ENCODE peak calls at places on chromosomes 12 and 14, in eight cellular contexts. X, Y, T, W, J, L, S and I are unnamed samples. For H3K9me3, the result is how much of the 10 kb centered on the place peaks cover.

GRCh38 chr12:29516431-29516875 is 19.0 kb upstream of the OVCH1 start:
- DNase-seq in S (no peak), L (peak), Y (peak), X (no peak), W (no peak), J (no peak), T (peak), I (peak)

GRCh38 chr12:116954700-116955381 is 44.1 kb downstream of the FBXW8 start:
- DNase-seq in Y (no peak), L (no peak), J (no peak), S (no peak), W (no peak), T (no peak), X (no peak), I (no peak)

GRCh38 chr12:80442426-80443222 is 1.4 kb upstream of the PTPRQ start:
- DNase-seq in T (peak), L (peak), X (no peak), W (peak), S (no peak), Y (no peak), J (peak), I (peak)

GRCh38 chr12:67766370-67766769 is 117.8 kb downstream of the DYRK2 start:
- DNase-seq in T (peak), W (no peak), Y (peak), L (peak), J (no peak), X (no peak), S (no peak), I (peak)

GRCh38 chr12:38384816-38385491 is 68.4 kb downstream of the ALG10B start:
- DNase-seq in S (no peak), J (peak), W (peak), Y (no peak), L (peak), X (no peak), T (peak), I (no peak)

GRCh38 chr14:93923586-93923985 is 3.6 kb upstream of the FAM181A start:
- DNase-seq in X (no peak), T (no peak), J (no peak), S (no peak), W (no peak), Y (no peak), L (no peak), I (no peak)

GRCh38 chr14:86782092-86782580 is 1210.8 kb downstream of the GALC start:
- DNase-seq in X (no peak), J (no peak), S (no peak), L (no peak), T (no peak), Y (no peak), W (no peak), I (no peak)

GRCh38 chr12:51246254-51246853 is 7.7 kb downstream of the DAZAP2 start:
- DNase-seq in Y (peak), W (no peak), L (no peak), J (no peak), T (no peak), S (peak), X (no peak), I (peak)

GRCh38 chr12:119678459-119678858 is 10.5 kb downstream of the PRKAB1 start:
- DNase-seq in T (no peak), L (no peak), W (no peak), J (no peak), Y (no peak), X (no peak), S (no peak), I (peak)

GRCh38 chr14:94685166-94685581 is 73.0 kb downstream of the SERPINA3 start:
- DNase-seq in W (peak), Y (no peak), T (no peak), X (no peak), L (no peak), J (no peak), S (no peak), I (no peak)

GRCh38 chr12:30795660-30796507 is 41.1 kb upstream of the CAPRIN2 start:
- DNase-seq in T (peak), X (peak), W (peak), J (peak), Y (peak), L (peak), S (no peak), I (peak)

GRCh38 chr12:92538970-92539749 is 163.6 kb upstream of the PLEKHG7 start:
- DNase-seq in S (peak), X (peak), L (peak), W (no peak), J (peak), Y (peak), T (peak), I (peak)

GRCh38 chr12:94305293-94305957 is 154.2 kb downstream of the CEP83 start:
- DNase-seq in L (no peak), T (no peak), S (no peak), Y (peak), W (peak), J (no peak), X (no peak), I (peak)

GRCh38 chr14:22545842-22546721 is 42.9 kb downstream of the DAD1 start:
- DNase-seq in W (no peak), S (no peak), J (peak), Y (peak), T (peak), X (no peak), L (no peak), I (peak)

GRCh38 chr12:28497889-28498411 is 307.7 kb downstream of the CCDC91 start:
- DNase-seq in S (no peak), J (no peak), Y (peak), T (peak), X (peak), L (peak), W (no peak), I (peak)

GRCh38 chr14:103512701-103513611 is 9.7 kb downstream of the CKB start:
- DNase-seq in L (peak), S (no peak), T (peak), W (no peak), Y (peak), X (no peak), J (peak), I (peak)

GRCh38 chr14:95524706-95525512 is 8.5 kb upstream of the SYNE3 start:
- DNase-seq in S (no peak), W (peak), L (peak), X (peak), T (peak), J (no peak), Y (peak), I (no peak)

GRCh38 chr14:90518941-90519256 is 122.1 kb downstream of the CALM1 start:
- DNase-seq in L (no peak), X (peak), T (peak), W (peak), Y (peak), S (peak), J (peak), I (no peak)

GRCh38 chr14:96158735-96159134 is 45.9 kb upstream of the BDKRB2 start:
- DNase-seq in X (no peak), W (no peak), S (no peak), J (no peak), Y (no peak), T (no peak), L (no peak), I (no peak)

GRCh38 chr12:56338643-56339422 is at the start of gene IL23A:
- DNase-seq in W (no peak), L (peak), Y (peak), S (peak), T (peak), J (peak), X (no peak), I (peak)

GRCh38 chr12:63008372-63008771 is 73.4 kb upstream of the PPM1H start:
- DNase-seq in X (no peak), W (no peak), Y (no peak), L (no peak), J (no peak), T (no peak), S (no peak), I (no peak)

GRCh38 chr14:79543966-79544365 is 667.3 kb downstream of the DIO2 start:
- DNase-seq in X (no peak), W (no peak), Y (peak), J (peak), S (no peak), L (no peak), T (peak), I (peak)

GRCh38 chr12:56120158-56120846 is 2.2 kb downstream of the ZC3H10 start:
- DNase-seq in W (no peak), S (no peak), X (no peak), Y (no peak), L (peak), J (no peak), T (peak), I (peak)

GRCh38 chr12:60093428-60093827 is 497.6 kb downstream of the SLC16A7 start:
- DNase-seq in T (no peak), W (no peak), S (no peak), L (peak), Y (peak), J (no peak), X (no peak), I (no peak)

GRCh38 chr12:46702581-46703344 is 123.0 kb downstream of the SLC38A4 start:
- DNase-seq in W (no peak), Y (peak), L (peak), T (no peak), S (no peak), X (no peak), J (no peak), I (peak)

GRCh38 chr12:105740970-105741725 is 397.6 kb downstream of the NUAK1 start:
- DNase-seq in S (no peak), X (no peak), T (peak), J (peak), W (no peak), L (no peak), Y (peak), I (no peak)

GRCh38 chr12:97837401-97837800 is 374.8 kb downstream of the RMST start:
- DNase-seq in L (peak), T (peak), S (no peak), W (no peak), Y (peak), X (no peak), J (peak), I (peak)

GRCh38 chr14:64656986-64657385 is 47.2 kb upstream of the PLEKHG3 start:
- DNase-seq in W (no peak), Y (peak), X (no peak), S (no peak), L (peak), J (no peak), T (no peak), I (no peak)

GRCh38 chr12:2180737-2181082 is 127.9 kb downstream of the CACNA1C start:
- DNase-seq in Y (no peak), X (no peak), S (no peak), T (no peak), W (no peak), J (no peak), L (no peak), I (no peak)

GRCh38 chr12:76863005-76863670 is 15.7 kb downstream of the CSRP2 start:
- DNase-seq in T (no peak), W (no peak), Y (peak), L (no peak), X (no peak), J (no peak), S (no peak), I (peak)
- TF ChIP-seq EZH2 in T (no peak), W (no peak), Y (no peak), L (no peak), X (no peak), J (no peak), S (no peak), I (no peak)

GRCh38 chr12:84974177-84974815 is 61.7 kb upstream of the SLC6A15 start:
- DNase-seq in Y (peak), W (no peak), L (no peak), J (no peak), T (no peak), X (no peak), S (no peak), I (no peak)
- H2AFZ ChIP-seq in Y (no peak), W (no peak), L (no peak), J (no peak), T (no peak), X (no peak), S (no peak), I (no peak)

DNA sequence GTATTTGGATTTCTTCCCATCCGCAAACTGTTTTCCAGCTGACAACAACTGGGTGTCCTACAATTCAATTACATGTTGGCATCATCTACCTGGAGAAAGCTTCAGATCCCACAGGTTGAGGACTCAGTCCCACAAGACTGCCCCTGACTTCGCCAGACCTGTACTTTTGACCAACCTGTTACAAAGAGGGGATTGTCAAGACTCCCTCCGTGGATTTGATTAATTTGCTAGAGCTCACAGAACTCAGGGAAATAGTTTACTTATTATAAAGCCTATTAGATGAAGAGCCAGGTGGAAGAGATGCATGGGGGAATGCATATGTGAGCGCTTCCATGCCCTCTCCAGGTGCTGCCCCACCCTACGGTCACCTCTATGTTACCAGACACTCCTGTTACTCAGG is 14.6 kb downstream of the RESF1 start:
- DNase-seq in J (no peak), X (no peak), L (no peak), Y (no peak), W (no peak), T (no peak), S (no peak), I (no peak)
- H3K9me3 ChIP-seq in J (under half), X (under half), L (under half), Y (under half), W (under half), T (under half), S (half or more), I (under half)

GRCh38 chr14:74240794-74241610 is 1.8 kb downstream of the VSX2 start:
- DNase-seq in W (no peak), L (no peak), Y (peak), S (no peak), J (no peak), T (no peak), X (no peak), I (no peak)
- TF ChIP-seq EZH2 in W (no peak), L (peak), Y (no peak), S (no peak), J (peak), T (peak), X (no peak), I (peak)

DNA sequence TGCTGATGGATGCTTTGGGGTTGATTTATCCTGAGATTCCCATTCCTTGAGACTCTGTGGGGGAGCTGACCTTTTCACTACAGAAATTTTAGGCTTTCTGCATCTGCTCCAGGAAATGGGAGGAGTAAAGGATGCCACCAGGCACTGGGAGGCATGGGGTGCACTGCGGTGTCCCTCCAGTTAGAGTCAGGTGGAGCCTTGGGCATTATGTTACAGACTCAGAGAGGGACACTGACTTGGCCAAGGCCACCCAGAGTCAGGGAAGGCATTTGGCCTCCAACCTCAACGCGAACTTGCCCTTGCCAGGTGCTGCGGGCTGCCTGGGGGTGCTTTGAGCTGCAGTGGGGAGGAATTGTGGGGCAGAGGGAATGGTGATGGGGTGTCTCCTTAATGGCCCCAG is 58.0 kb upstream of the TBX3 start:
- DNase-seq in T (no peak), X (no peak), Y (no peak), L (no peak), W (no peak), J (no peak), S (no peak), I (no peak)
- H2AFZ ChIP-seq in T (no peak), X (no peak), Y (no peak), L (no peak), W (no peak), J (no peak), S (no peak), I (no peak)

GRCh38 chr12:21334100-21334499 is 617 bp downstream of the SLCO1A2 start:
- DNase-seq in S (no peak), W (no peak), X (no peak), J (no peak), L (no peak), T (no peak), Y (no peak), I (no peak)

GRCh38 chr12:21336656-21337055 is 1.9 kb upstream of the SLCO1A2 start:
- DNase-seq in W (peak), T (no peak), L (no peak), J (no peak), S (no peak), Y (no peak), X (no peak), I (no peak)

GRCh38 chr12:21328578-21328977 is 6.1 kb downstream of the SLCO1A2 start:
- DNase-seq in W (no peak), X (no peak), S (no peak), T (no peak), J (no peak), Y (no peak), L (no peak), I (no peak)

GRCh38 chr12:21334771-21335325 is at the start of gene SLCO1A2:
- DNase-seq in J (no peak), L (no peak), T (no peak), S (no peak), X (no peak), W (no peak), Y (no peak), I (no peak)

GRCh38 chr12:21330682-21331253 is 3.9 kb downstream of the SLCO1A2 start:
- DNase-seq in Y (no peak), L (no peak), J (no peak), S (no peak), X (peak), T (peak), W (no peak), I (peak)
- H3K9me3 ChIP-seq in Y (under half), L (under half), J (under half), S (under half), X (under half), T (under half), W (half or more), I (under half)

GRCh38 chr12:114440450-114441383 is 34.8 kb upstream of the TBX5 start:
- DNase-seq in T (no peak), L (no peak), J (no peak), W (no peak), X (no peak), Y (peak), S (no peak), I (no peak)

GRCh38 chr12:114439306-114439705 is 33.4 kb upstream of the TBX5 start:
- DNase-seq in W (no peak), S (no peak), X (no peak), L (no peak), Y (peak), T (no peak), J (peak), I (no peak)

GRCh38 chr12:114438635-114439256 is 32.8 kb upstream of the TBX5 start:
- DNase-seq in Y (peak), J (no peak), W (no peak), L (no peak), X (no peak), T (no peak), S (no peak), I (no peak)

GRCh38 chr12:114443607-114444421 is 37.9 kb upstream of the TBX5 start:
- DNase-seq in L (no peak), S (no peak), J (no peak), W (no peak), Y (no peak), T (no peak), X (no peak), I (no peak)

GRCh38 chr12:114439833-114440449 is 34.0 kb upstream of the TBX5 start:
- DNase-seq in X (no peak), Y (peak), W (no peak), J (peak), T (no peak), L (no peak), S (no peak), I (no peak)
- TF ChIP-seq EZH2 in X (no peak), Y (no peak), W (no peak), J (no peak), T (no peak), L (no peak), S (no peak), I (no peak)

GRCh38 chr12:124609041-124609984 is 41.9 kb upstream of the NCOR2 start:
- DNase-seq in X (peak), Y (no peak), L (peak), S (peak), T (peak), J (peak), W (peak), I (no peak)
- H2AFZ ChIP-seq in X (peak), Y (no peak), L (no peak), S (no peak), T (peak), J (no peak), W (no peak), I (no peak)

GRCh38 chr12:34188974-34189373 is 166.7 kb downstream of the ALG10 start:
- DNase-seq in X (no peak), L (no peak), T (no peak), W (no peak), Y (no peak), J (no peak), S (no peak), I (no peak)
- H3K9me3 ChIP-seq in X (under half), L (under half), T (under half), W (under half), Y (under half), J (under half), S (under half), I (under half)